ENCODE peak calls at places on chromosomes 5 and 9, in six cellular contexts. C is NCI-H1105 treated with DMSO at 0.1 percent for 48 hours, L is memory B cell, U is left ventricle myocardium inferior, A is GM03348, Z is mucosa of descending colon. M is an unnamed sample.

GRCh38 chr5:151775025-151775606 is 3.4 kb downstream of the G3BP1 start:
- DNase-seq in U (no peak), Z (no peak), C (no peak), L (no peak), A (no peak), M (no peak)

GRCh38 chr5:1779021-1779680 is 20.5 kb downstream of the MRPL36 start:
- DNase-seq in L (no peak), U (no peak), C (no peak), A (no peak), Z (no peak), M (no peak)

GRCh38 chr5:144465441-144465840 is 294.8 kb downstream of the KCTD16 start:
- DNase-seq in A (no peak), U (no peak), L (no peak), C (no peak), Z (no peak), M (no peak)

GRCh38 chr5:102288630-102289029 is 7.5 kb downstream of the SLCO4C1 start:
- DNase-seq in U (no peak), L (no peak), C (no peak), Z (no peak), A (no peak), M (no peak)

GRCh38 chr9:1005043-1005667 is 28.7 kb downstream of the DMRT3 start:
- DNase-seq in L (no peak), U (no peak), C (peak; percentile 25), A (peak; percentile 66), Z (peak; percentile 45), M (no peak)

GRCh38 chr5:73792687-73793320 is 166.8 kb downstream of the ARHGEF28 start:
- DNase-seq in L (peak; percentile 53), Z (peak; percentile 85), A (peak; percentile 67), U (peak; percentile 61), C (peak; percentile 44), M (peak; percentile 73)

GRCh38 chr9:126165755-126166154 is 160.9 kb upstream of the MVB12B start:
- DNase-seq in C (no peak), U (no peak), A (no peak), Z (no peak), L (peak; percentile 4), M (no peak)

GRCh38 chr5:104512063-104512798 is 949.6 kb upstream of the NUDT12 start:
- DNase-seq in Z (no peak), C (no peak), U (no peak), L (no peak), A (no peak), M (no peak)

GRCh38 chr9:36214571-36214970 is 23.9 kb downstream of the CLTA start:
- DNase-seq in L (no peak), A (peak; percentile 70), C (no peak), Z (no peak), U (no peak), M (no peak)

GRCh38 chr5:146088098-146088497 is 17.3 kb downstream of the PLAC8L1 start:
- DNase-seq in A (no peak), U (no peak), C (no peak), L (no peak), Z (no peak), M (no peak)

GRCh38 chr5:98637607-98638006 is 135.9 kb upstream of the RGMB start:
- DNase-seq in Z (no peak), U (no peak), A (no peak), C (no peak), L (no peak), M (no peak)

GRCh38 chr9:91740713-91741112 is 209.3 kb downstream of the ROR2 start:
- DNase-seq in A (peak; percentile 81), Z (peak; percentile 48), U (peak; percentile 36), C (no peak), L (no peak), M (no peak)

GRCh38 chr5:115382989-115383388 is 86.5 kb upstream of the CCDC112 start:
- DNase-seq in L (no peak), U (no peak), C (no peak), A (no peak), Z (no peak), M (no peak)

GRCh38 chr5:7437836-7438235 is 41.9 kb downstream of the ADCY2 start:
- DNase-seq in C (no peak), A (no peak), U (no peak), L (no peak), Z (no peak), M (no peak)

GRCh38 chr5:77437194-77437593 is 54.9 kb downstream of the WDR41 start:
- DNase-seq in L (no peak), C (peak; percentile 39), A (no peak), U (no peak), Z (no peak), M (no peak)

M was measured in upper lobe of right lung.